ENCODE peak calls at places on chromosomes 6 and 20, in four cellular contexts. D is AG04450, J is breast epithelium, W is HepG2. H is an unnamed sample.
A peak's percentile ranks its signal among the peaks of the same experiment; 100 is the strongest.

GRCh38 chr6:45663181-45664180 is 285.7 kb upstream of the SUPT3H start:
- DNase-seq in W (no peak), J (no peak), D (no peak), H (peak; percentile 75)

GRCh38 chr6:28589952-28590340 is 64.3 kb downstream of the GPX5 start:
- DNase-seq in W (no peak), D (no peak), J (no peak), H (no peak)

GRCh38 chr6:160217073-160217472 is 41.5 kb downstream of the SLC22A2 start:
- DNase-seq in D (no peak), W (no peak), J (no peak), H (no peak)

GRCh38 chr20:58692579-58693225 is at the start of gene NPEPL1:
- DNase-seq in W (no peak), D (no peak), J (no peak), H (peak; percentile 75)

GRCh38 chr6:68139130-68139529 is 496.0 kb upstream of the ADGRB3 start:
- DNase-seq in D (no peak), W (no peak), J (no peak), H (no peak)

GRCh38 chr20:2692886-2693285 is 306 bp downstream of the EBF4 start:
- DNase-seq in W (no peak), J (no peak), D (no peak), H (no peak)

GRCh38 chr20:25552977-25553376 is 32.4 kb downstream of the NINL start:
- DNase-seq in D (no peak), W (no peak), J (no peak), H (no peak)

GRCh38 chr6:55153284-55153683 is 21.0 kb upstream of the HCRTR2 start:
- DNase-seq in J (no peak), D (no peak), W (no peak), H (no peak)

GRCh38 chr20:6434131-6434530 is 311.3 kb upstream of the FERMT1 start:
- DNase-seq in J (no peak), D (no peak), W (no peak), H (no peak)

GRCh38 chr6:114000066-114000465 is 29.1 kb upstream of the HDAC2 start:
- DNase-seq in D (peak; percentile 34), J (no peak), W (no peak), H (no peak)

GRCh38 chr6:32413427-32414047 is 6.6 kb upstream of the BTNL2 start:
- DNase-seq in D (peak; percentile 57), W (peak; percentile 50), J (peak; percentile 70), H (peak; percentile 87)

GRCh38 chr6:89508755-89509563 is 76.0 kb downstream of the ANKRD6 start:
- DNase-seq in J (no peak), W (peak; percentile 35), D (no peak), H (no peak)

GRCh38 chr6:110226261-110226660 is 46.0 kb downstream of the CDC40 start:
- DNase-seq in J (no peak), D (no peak), W (no peak), H (no peak)

GRCh38 chr20:44370639-44371218 is 15.2 kb downstream of the HNF4A start:
- DNase-seq in W (peak; percentile 97), J (no peak), D (no peak), H (no peak)

GRCh38 chr20:37353285-37353849 is 7.4 kb downstream of the SRC start:
- DNase-seq in D (no peak), W (no peak), J (no peak), H (no peak)

GRCh38 chr6:41585605-41586004 is 39.4 kb downstream of the FOXP4 start:
- DNase-seq in J (no peak), W (no peak), D (no peak), H (no peak)

GRCh38 chr20:62025394-62025793 is 40.3 kb downstream of the TAF4 start:
- DNase-seq in J (no peak), W (no peak), D (no peak), H (no peak)

GRCh38 chr6:158868122-158868480 is 48.9 kb upstream of the EZR start:
- DNase-seq in J (no peak), W (no peak), D (no peak), H (no peak)

GRCh38 chr6:166145751-166146150 is 21.9 kb downstream of the TBXT start:
- DNase-seq in W (no peak), D (no peak), J (no peak), H (no peak)

GRCh38 chr6:33846226-33846625 is 42.4 kb upstream of the MLN start:
- DNase-seq in J (no peak), D (no peak), W (no peak), H (no peak)

GRCh38 chr6:165245716-165246115 is 63.7 kb downstream of the C6orf118 start:
- DNase-seq in J (no peak), W (no peak), D (no peak), H (no peak)

DNA sequence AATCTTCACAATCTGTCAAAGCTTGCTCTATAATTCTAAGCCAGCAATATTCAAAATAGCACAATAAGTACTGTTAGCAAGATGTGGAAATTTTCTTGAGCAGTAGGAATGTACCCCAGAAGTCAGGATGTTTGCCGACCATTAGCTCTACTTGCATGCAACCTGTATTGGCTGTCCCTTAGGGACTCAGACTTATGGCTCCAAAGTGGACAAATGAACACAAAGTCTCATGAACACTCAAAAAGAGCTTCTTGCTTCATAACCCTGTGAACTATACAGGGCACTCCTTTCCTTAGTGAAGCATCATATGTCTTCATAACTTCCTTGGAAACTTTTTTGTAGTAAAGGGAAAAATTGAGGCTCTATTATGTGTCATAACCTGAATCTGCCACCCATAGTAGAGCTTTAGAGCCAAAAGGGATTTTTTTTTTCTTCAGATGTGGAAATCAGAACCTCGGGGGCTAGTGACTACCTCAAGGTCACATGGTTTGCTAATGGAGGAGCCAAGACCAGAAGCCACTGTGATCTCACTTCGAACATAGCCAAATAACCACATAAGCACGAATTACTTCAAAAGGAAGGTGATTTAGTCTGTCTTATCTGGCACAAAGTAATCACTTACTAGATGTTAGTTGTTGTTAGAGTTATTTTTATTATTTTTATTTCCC is 54.6 kb downstream of the ADGRG6 start:
- DNase-seq in J (no peak), W (no peak), D (no peak), H (no peak)
- TF ChIP-seq CTCF in J (no peak), W (no peak), D (no peak), H (no peak)

DNA sequence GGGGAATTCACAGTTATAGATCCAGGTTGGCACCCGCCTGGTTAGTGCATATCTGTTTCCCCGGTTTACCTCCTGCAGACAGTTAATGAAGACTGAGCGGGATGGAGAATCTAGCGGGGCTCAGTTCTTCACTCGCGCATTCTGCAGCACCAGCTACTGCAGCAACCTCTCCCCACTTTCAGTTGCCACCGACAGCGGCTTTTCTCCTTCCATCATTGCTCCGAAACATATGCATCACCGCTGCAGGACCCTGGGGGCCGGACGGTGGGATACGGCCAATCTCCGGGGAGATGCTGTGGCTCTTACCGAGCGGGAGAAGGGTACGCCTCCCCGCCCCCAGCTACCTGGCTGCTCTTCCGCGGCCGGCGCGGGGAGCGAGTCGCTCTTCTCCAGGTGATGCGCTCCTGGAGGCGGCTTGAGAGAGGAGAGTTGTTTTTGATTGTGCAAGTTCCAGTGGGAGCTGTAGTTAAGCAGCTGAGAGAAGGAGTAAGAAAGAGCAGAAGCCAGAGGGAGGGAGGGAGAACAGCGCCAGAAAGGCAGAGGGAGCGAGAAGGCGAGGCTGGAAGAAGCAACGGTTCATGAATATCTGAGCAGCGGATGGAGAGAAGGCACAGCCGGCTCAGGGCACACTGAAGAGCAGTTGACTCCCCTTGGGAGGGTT is at the start of gene SGK1:
- DNase-seq in J (peak; percentile 26), W (no peak), D (no peak), H (no peak)
- TF ChIP-seq CTCF in J (no peak), W (no peak), D (peak; percentile 21), H (peak; percentile 38)

DNA sequence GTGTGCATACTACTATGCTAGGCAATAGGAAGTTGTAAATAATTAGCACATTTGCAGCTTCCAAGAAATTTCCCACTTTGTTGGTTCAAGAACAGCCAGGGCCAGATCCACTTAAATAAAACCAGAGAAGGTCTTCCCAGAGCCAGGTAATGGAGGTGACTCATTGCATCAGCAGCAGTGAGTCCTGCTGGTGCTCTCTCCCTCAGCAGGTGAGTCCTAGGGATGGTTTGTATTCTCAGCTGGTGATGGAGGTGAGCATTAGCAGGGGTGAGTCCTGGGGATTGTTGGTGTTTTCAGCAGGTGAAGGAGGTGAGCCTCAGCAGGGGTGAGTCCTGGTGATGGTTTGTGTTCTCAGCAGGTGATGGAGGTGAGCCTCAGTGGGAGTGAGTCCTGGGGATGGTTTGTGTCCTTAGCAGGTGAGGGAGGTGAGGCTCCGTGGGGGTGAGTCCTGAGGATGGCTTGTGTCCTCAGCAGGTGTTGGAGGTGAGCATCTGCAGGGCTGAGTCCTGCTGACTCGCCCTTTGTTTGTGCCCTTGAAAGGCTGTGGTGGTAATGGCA is 232.8 kb upstream of the EXOC2 start:
- DNase-seq in W (no peak), J (no peak), D (no peak), H (no peak)
- TF ChIP-seq CTCF in W (no peak), J (no peak), D (no peak), H (no peak)

GRCh38 chr6:119116712-119117281 is 38.3 kb upstream of the FAM184A start:
- DNase-seq in J (no peak), W (no peak), D (no peak), H (no peak)
- TF ChIP-seq CTCF in J (no peak), W (no peak), D (peak; percentile 39), H (peak; percentile 63)

GRCh38 chr6:56905378-56905777 is 49.5 kb upstream of the BEND6 start:
- DNase-seq in W (no peak), J (no peak), D (no peak), H (no peak)

GRCh38 chr6:56904068-56904467 is 50.8 kb upstream of the BEND6 start:
- DNase-seq in J (no peak), W (no peak), D (no peak), H (no peak)

GRCh38 chr6:56900784-56901183 is 54.1 kb upstream of the BEND6 start:
- DNase-seq in J (no peak), W (no peak), D (no peak), H (no peak)

GRCh38 chr6:56899753-56900152 is 55.2 kb upstream of the BEND6 start:
- DNase-seq in D (no peak), J (no peak), W (no peak), H (no peak)

DNA sequence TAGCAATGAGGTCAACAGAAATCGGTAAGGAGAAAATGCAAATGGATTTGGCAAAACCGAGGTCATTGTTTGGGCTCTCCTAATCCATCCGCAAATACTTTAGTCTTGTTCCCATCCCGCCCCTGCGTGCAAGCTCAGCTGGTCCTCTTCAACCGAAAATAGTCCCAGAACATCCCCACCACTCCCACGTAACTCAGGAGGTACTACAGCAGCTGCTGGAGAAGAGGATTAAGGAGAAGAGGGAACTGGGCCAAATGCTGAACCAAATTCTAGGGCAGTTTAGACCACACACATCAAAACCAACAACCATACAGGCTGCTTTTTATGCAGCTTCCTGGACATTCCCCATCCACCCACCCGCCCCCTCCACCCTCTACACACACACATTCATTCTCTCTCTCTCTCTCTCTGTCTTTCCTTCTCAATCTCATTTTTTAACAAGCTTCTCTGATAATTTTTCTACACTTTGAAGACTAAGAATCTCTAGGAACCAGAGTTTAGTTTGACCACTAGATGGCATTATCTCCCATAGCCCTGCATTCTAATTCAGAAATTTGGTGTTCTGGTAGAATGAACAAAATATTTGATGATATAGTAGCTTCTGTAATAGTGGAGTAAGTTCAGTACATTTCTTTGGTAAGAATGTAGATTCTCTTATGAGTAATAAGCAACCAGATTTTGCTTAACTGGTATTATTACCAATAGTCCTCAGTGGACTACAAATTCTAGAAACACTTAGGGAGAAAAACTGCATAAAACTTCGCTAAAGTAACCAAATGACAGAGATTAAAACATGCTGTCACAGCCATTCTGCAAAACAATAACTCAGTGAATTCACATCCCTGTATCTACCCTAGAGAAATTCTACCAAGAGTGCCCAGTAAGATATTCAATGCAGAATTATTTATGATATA is 52.1 kb upstream of the BEND6 start:
- DNase-seq in D (peak; percentile 59), J (no peak), W (peak; percentile 25), H (no peak)
- TF ChIP-seq CTCF in D (peak; percentile 77), J (peak; percentile 29), W (peak; percentile 67), H (peak; percentile 84)

GRCh38 chr20:3781153-3781910 is at the start of gene SPEF1:
- DNase-seq in D (peak; percentile 71), J (peak; percentile 82), W (peak; percentile 98), H (no peak)
- TF ChIP-seq CTCF in D (peak; percentile 50), J (peak; percentile 40), W (peak; percentile 79), H (peak; percentile 67)